ENCODE peak calls at places on chromosomes 5 and 9, in five cellular contexts. A is MCF 10A; X is NCI-H510A treated with DMSO at 0.1 percent for 48 hours; J is stimulated activated CD4-positive, alpha-beta T cell treated with anti-CD3 and anti-CD28 coated beads, Interleukin-2, amount 100 ng/mL, for 48 hours; L is upper lobe of right lung. Q is an unnamed sample.

GRCh38 chr5:170491479-170491878 is 12.3 kb upstream of the KCNIP1 start:
- DNase-seq in A (peak; percentile 82), X (no peak), J (no peak), L (no peak), Q (peak; percentile 69)

GRCh38 chr5:97111612-97112011 is 30.8 kb downstream of the LIX1 start:
- DNase-seq in A (no peak), L (no peak), J (no peak), X (no peak), Q (no peak)

GRCh38 chr9:33202552-33203300 is 35.6 kb upstream of the B4GALT1 start:
- DNase-seq in X (no peak), A (no peak), J (no peak), L (no peak), Q (no peak)

GRCh38 chr9:114275246-114275994 is 47.5 kb upstream of the ORM1 start:
- DNase-seq in X (no peak), J (no peak), A (peak; percentile 27), L (peak; percentile 51), Q (peak; percentile 48)

GRCh38 chr9:97987490-97987889 is 4.3 kb downstream of the ANP32B start:
- DNase-seq in J (no peak), X (no peak), L (no peak), A (no peak), Q (no peak)

GRCh38 chr5:75361310-75361709 is 24.3 kb downstream of the HMGCR start:
- DNase-seq in A (no peak), J (no peak), L (no peak), X (no peak), Q (no peak)

GRCh38 chr5:20030125-20030524 is 42.1 kb upstream of the CDH18 start:
- DNase-seq in J (no peak), A (no peak), L (no peak), X (no peak), Q (no peak)

GRCh38 chr5:14286574-14287399 is 143.6 kb downstream of the TRIO start:
- DNase-seq in X (no peak), A (no peak), L (no peak), J (no peak), Q (no peak)

GRCh38 chr5:65121880-65122436 is 353.2 kb downstream of the CWC27 start:
- DNase-seq in A (peak; percentile 78), J (no peak), X (no peak), L (no peak), Q (no peak)

GRCh38 chr5:85663708-85664031 is 954.1 kb upstream of the COX7C start:
- DNase-seq in A (no peak), X (peak; percentile 16), L (no peak), J (no peak), Q (no peak)

GRCh38 chr9:12740845-12741244 is 34.0 kb upstream of the LURAP1L start:
- DNase-seq in X (no peak), J (no peak), A (peak; percentile 23), L (no peak), Q (peak; percentile 24)

GRCh38 chr5:32475338-32476097 is 31.0 kb upstream of the ZFR start:
- DNase-seq in A (no peak), L (no peak), X (no peak), J (no peak), Q (no peak)

GRCh38 chr5:75523275-75523674 is 11.6 kb downstream of the POLK start:
- DNase-seq in J (no peak), L (no peak), A (peak; percentile 16), X (no peak), Q (peak; percentile 65)

GRCh38 chr5:173781826-173782670 is 106.1 kb upstream of the CPEB4 start:
- DNase-seq in X (no peak), L (peak; percentile 72), J (peak; percentile 33), A (peak; percentile 96), Q (peak; percentile 82)

GRCh38 chr9:135864447-135865049 is 42.8 kb downstream of the CAMSAP1 start:
- DNase-seq in X (peak; percentile 49), A (peak; percentile 65), J (peak; percentile 72), L (no peak), Q (peak; percentile 81)

GRCh38 chr5:1661311-1661710 is 137.6 kb upstream of the LPCAT1 start:
- DNase-seq in L (peak; percentile 54), X (no peak), J (no peak), A (no peak), Q (no peak)

GRCh38 chr9:33029106-33029788 is 4.2 kb downstream of the DNAJA1 start:
- DNase-seq in J (no peak), A (peak; percentile 82), X (no peak), L (no peak), Q (no peak)

GRCh38 chr5:141524604-141525597 is 36.0 kb downstream of the PCDHGC5 start:
- DNase-seq in X (peak; percentile 68), A (peak; percentile 97), J (peak; percentile 42), L (peak; percentile 89), Q (peak; percentile 96)

GRCh38 chr5:151686673-151687378 is at the start of gene SPARC:
- DNase-seq in L (peak; percentile 72), J (no peak), A (peak; percentile 60), X (peak; percentile 35), Q (peak; percentile 47)

GRCh38 chr5:20536813-20537212 is 548.8 kb upstream of the CDH18 start:
- DNase-seq in L (no peak), J (no peak), X (no peak), A (no peak), Q (no peak)

GRCh38 chr5:139822553-139823425 is 27.2 kb downstream of the PSD2 start:
- DNase-seq in L (peak; percentile 38), X (no peak), A (no peak), J (no peak), Q (no peak)

GRCh38 chr9:133449760-133450159 is 10.0 kb upstream of the CACFD1 start:
- DNase-seq in X (peak; percentile 32), L (peak; percentile 79), J (no peak), A (peak; percentile 79), Q (peak; percentile 94)

GRCh38 chr9:128718475-128718874 is 5.5 kb downstream of the ZDHHC12 start:
- DNase-seq in J (no peak), A (no peak), L (no peak), X (no peak), Q (no peak)

GRCh38 chr9:3692606-3693005 is 166.8 kb upstream of the RFX3 start:
- DNase-seq in J (no peak), X (no peak), L (no peak), A (peak; percentile 1), Q (no peak)

GRCh38 chr9:35910613-35911488 is 1.6 kb downstream of the SPAAR start:
- DNase-seq in J (no peak), A (peak; percentile 86), X (peak; percentile 28), L (peak; percentile 69), Q (peak; percentile 77)

GRCh38 chr5:56094579-56095361 is 100.0 kb upstream of the IL6ST start:
- DNase-seq in A (no peak), J (peak; percentile 49), X (no peak), L (no peak), Q (no peak)

GRCh38 chr9:71587576-71588362 is 180.5 kb downstream of the CEMIP2 start:
- DNase-seq in X (no peak), L (no peak), J (no peak), A (peak; percentile 44), Q (peak; percentile 39)

GRCh38 chr5:149152317-149152746 is 11.0 kb downstream of the ABLIM3 start:
- DNase-seq in A (no peak), J (no peak), X (no peak), L (no peak), Q (no peak)

GRCh38 chr9:131619680-131620079 is 74.4 kb downstream of the PRRT1B start:
- DNase-seq in L (no peak), X (no peak), J (no peak), A (no peak), Q (no peak)

GRCh38 chr5:133714161-133714915 is 102.0 kb upstream of the FSTL4 start:
- DNase-seq in A (peak; percentile 36), X (no peak), L (no peak), J (no peak), Q (no peak)

GRCh38 chr5:151926186-151926585 is 1.5 kb upstream of the GLRA1 start:
- DNase-seq in L (no peak), A (no peak), X (no peak), J (no peak), Q (no peak)

GRCh38 chr9:16247188-16247875 is 623.1 kb downstream of the BNC2 start:
- DNase-seq in X (no peak), A (peak; percentile 45), L (no peak), J (no peak), Q (peak; percentile 34)

GRCh38 chr5:132011561-132012384 is at the start of gene ACSL6:
- DNase-seq in L (peak; percentile 77), X (peak; percentile 7), A (no peak), J (no peak), Q (peak; percentile 49)

GRCh38 chr9:33623658-33624586 is 99.9 kb downstream of the ANKRD18B start:
- DNase-seq in A (peak; percentile 85), J (peak; percentile 61), L (peak; percentile 73), X (peak; percentile 54), Q (peak; percentile 85)

GRCh38 chr5:171451421-171451820 is 32.0 kb downstream of the FGF18 start:
- DNase-seq in X (no peak), A (no peak), L (no peak), J (no peak), Q (no peak)